ENCODE peak calls at places on chromosomes 1 and 21, in four cellular contexts. F, G, T and M are unnamed samples.

GRCh38 chr1:3037281-3038040 is 16.2 kb downstream of the ACTRT2 start:
- DNase-seq in T (no peak), G (no peak), F (no peak), M (no peak)

GRCh38 chr1:54728027-54728426 is 12.4 kb downstream of the TTC4 start:
- DNase-seq in T (no peak), G (no peak), F (no peak), M (no peak)

GRCh38 chr1:223211323-223211985 is 68.4 kb upstream of the TLR5 start:
- DNase-seq in G (no peak), F (no peak), T (no peak), M (no peak)

GRCh38 chr1:180424848-180425457 is 77.4 kb downstream of the ACBD6 start:
- DNase-seq in G (no peak), T (peak; percentile 11), F (no peak), M (no peak)

GRCh38 chr1:159854101-159854692 is 8.3 kb downstream of the VSIG8 start:
- DNase-seq in G (no peak), F (no peak), T (no peak), M (no peak)

GRCh38 chr1:190436615-190437014 is 41.0 kb downstream of the BRINP3 start:
- DNase-seq in G (no peak), T (peak; percentile 5), F (no peak), M (no peak)

GRCh38 chr1:162765788-162766187 is 24.7 kb upstream of the HSD17B7 start:
- DNase-seq in G (no peak), F (no peak), T (no peak), M (no peak)

GRCh38 chr1:50976111-50976889 is 6.3 kb downstream of the CDKN2C start:
- DNase-seq in G (peak; percentile 61), T (no peak), F (no peak), M (no peak)

GRCh38 chr21:39630191-39630591 is 17.5 kb downstream of the B3GALT5 start:
- DNase-seq in G (no peak), F (no peak), T (no peak), M (no peak)

GRCh38 chr21:35352787-35353186 is 303.7 kb upstream of the RUNX1 start:
- DNase-seq in G (no peak), F (no peak), T (no peak), M (no peak)

GRCh38 chr1:207069059-207069458 is 16.0 kb downstream of the PFKFB2 start:
- DNase-seq in G (no peak), T (no peak), F (peak; percentile 77), M (no peak)

GRCh38 chr1:164783778-164784555 is 225.0 kb downstream of the PBX1 start:
- DNase-seq in F (no peak), T (no peak), G (no peak), M (no peak)

GRCh38 chr1:233227930-233228465 is 67.5 kb downstream of the PCNX2 start:
- DNase-seq in G (no peak), T (no peak), F (no peak), M (no peak)

GRCh38 chr1:3602375-3602774 is 8.9 kb downstream of the MEGF6 start:
- DNase-seq in G (no peak), T (no peak), F (no peak), M (no peak)

GRCh38 chr1:81954388-81955023 is 153.8 kb downstream of the ADGRL2 start:
- DNase-seq in F (no peak), G (no peak), T (no peak), M (no peak)

GRCh38 chr21:36105327-36105842 is 29.5 kb upstream of the CBR3 start:
- DNase-seq in T (no peak), G (no peak), F (no peak), M (no peak)

GRCh38 chr1:74689800-74690696 is 16.5 kb upstream of the ERICH3 start:
- DNase-seq in F (peak; percentile 6), G (peak; percentile 19), T (no peak), M (no peak)

GRCh38 chr1:211627259-211627658 is 48.2 kb downstream of the NEK2 start:
- DNase-seq in G (no peak), T (no peak), F (no peak), M (no peak)

GRCh38 chr1:176566004-176566975 is 103.3 kb downstream of the PAPPA2 start:
- DNase-seq in F (no peak), T (no peak), G (no peak), M (no peak)

GRCh38 chr1:117770981-117771531 is 158.4 kb downstream of the GDAP2 start:
- DNase-seq in F (no peak), T (no peak), G (no peak), M (no peak)

GRCh38 chr21:38376235-38376634 is 119.4 kb downstream of the KCNJ15 start:
- DNase-seq in T (no peak), G (no peak), F (no peak), M (no peak)

GRCh38 chr1:231418101-231418740 is 3.9 kb downstream of the EGLN1 start:
- DNase-seq in G (no peak), T (no peak), F (no peak), M (no peak)

GRCh38 chr1:231937013-231937754 is 310.6 kb downstream of the DISC1 start:
- DNase-seq in G (peak; percentile 8), F (no peak), T (no peak), M (no peak)

GRCh38 chr1:55225228-55225627 is 10.1 kb upstream of the USP24 start:
- DNase-seq in G (no peak), F (no peak), T (no peak), M (no peak)

GRCh38 chr1:58576727-58577675 is at the start of gene TACSTD2:
- DNase-seq in T (no peak), F (no peak), G (no peak), M (no peak)

GRCh38 chr1:40423264-40423642 is 27.0 kb upstream of the ZFP69B start:
- DNase-seq in G (no peak), F (no peak), T (no peak), M (no peak)

GRCh38 chr1:220487297-220487820 is 40.6 kb upstream of the MARK1 start:
- DNase-seq in T (no peak), F (peak; percentile 3), G (no peak), M (no peak)

GRCh38 chr1:117180571-117180970 is 30.2 kb downstream of the VTCN1 start:
- DNase-seq in F (no peak), G (no peak), T (no peak), M (no peak)

GRCh38 chr1:174324493-174324892 is 123.3 kb upstream of the GPR52 start:
- DNase-seq in F (no peak), G (no peak), T (no peak), M (no peak)

GRCh38 chr1:214281902-214282695 is 1.1 kb downstream of the SMYD2 start:
- DNase-seq in T (no peak), G (peak; percentile 45), F (peak; percentile 34), M (no peak)

GRCh38 chr1:152878042-152878441 is at the start of gene SMCP:
- DNase-seq in G (peak; percentile 14), F (no peak), T (no peak), M (no peak)

GRCh38 chr1:43147625-43148319 is 24.3 kb downstream of the EBNA1BP2 start:
- DNase-seq in T (no peak), F (no peak), G (peak; percentile 31), M (peak; percentile 37)

GRCh38 chr1:178509608-178510007 is 3.3 kb upstream of the TEX35 start:
- DNase-seq in T (no peak), F (no peak), G (no peak), M (no peak)

GRCh38 chr1:66648896-66649597 is 103.2 kb upstream of the DYNLT5 start:
- DNase-seq in G (no peak), T (peak; percentile 43), F (no peak), M (no peak)

GRCh38 chr21:40618216-40618615 is 228.7 kb downstream of the DSCAM start:
- DNase-seq in G (no peak), F (no peak), T (no peak), M (no peak)

GRCh38 chr1:31647106-31647505 is 2.4 kb upstream of the PEF1 start:
- DNase-seq in F (no peak), G (no peak), T (no peak), M (no peak)

GRCh38 chr1:29406814-29407213 is 170.5 kb downstream of the PTPRU start:
- DNase-seq in F (no peak), T (no peak), G (no peak), M (no peak)
- TF ChIP-seq SPI1 in F (no peak), T (no peak), G (no peak), M (no peak)

DNA sequence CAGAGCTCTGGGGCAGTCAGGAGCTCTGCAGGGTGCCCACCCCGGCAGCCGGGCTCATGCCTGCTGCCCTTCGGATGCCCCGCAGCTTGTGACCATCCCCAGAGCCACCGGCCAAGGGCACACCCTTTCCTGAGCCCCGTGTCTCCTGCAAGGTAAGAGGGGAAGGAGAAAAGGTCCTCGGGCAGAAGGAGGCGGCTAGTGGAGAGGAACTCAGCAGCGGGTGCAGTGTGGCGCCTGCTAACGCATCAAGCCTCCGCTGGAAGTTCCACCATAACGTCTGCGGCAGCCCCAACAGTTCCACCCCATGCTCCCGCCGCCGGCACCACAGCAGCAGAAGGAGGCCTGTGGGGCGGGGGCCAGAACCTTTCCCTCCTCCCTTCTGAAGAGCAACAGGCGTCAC is 946 bp downstream of the VWA5B1 start:
- DNase-seq in T (no peak), G (no peak), F (no peak), M (no peak)
- TF ChIP-seq SPI1 in T (no peak), G (no peak), F (no peak), M (no peak)

GRCh38 chr1:24929091-24929875 is 793 bp downstream of the RUNX3 start:
- DNase-seq in G (no peak), T (no peak), F (peak; percentile 44), M (no peak)
- TF ChIP-seq SPI1 in G (no peak), T (no peak), F (peak; percentile 3), M (no peak)

DNA sequence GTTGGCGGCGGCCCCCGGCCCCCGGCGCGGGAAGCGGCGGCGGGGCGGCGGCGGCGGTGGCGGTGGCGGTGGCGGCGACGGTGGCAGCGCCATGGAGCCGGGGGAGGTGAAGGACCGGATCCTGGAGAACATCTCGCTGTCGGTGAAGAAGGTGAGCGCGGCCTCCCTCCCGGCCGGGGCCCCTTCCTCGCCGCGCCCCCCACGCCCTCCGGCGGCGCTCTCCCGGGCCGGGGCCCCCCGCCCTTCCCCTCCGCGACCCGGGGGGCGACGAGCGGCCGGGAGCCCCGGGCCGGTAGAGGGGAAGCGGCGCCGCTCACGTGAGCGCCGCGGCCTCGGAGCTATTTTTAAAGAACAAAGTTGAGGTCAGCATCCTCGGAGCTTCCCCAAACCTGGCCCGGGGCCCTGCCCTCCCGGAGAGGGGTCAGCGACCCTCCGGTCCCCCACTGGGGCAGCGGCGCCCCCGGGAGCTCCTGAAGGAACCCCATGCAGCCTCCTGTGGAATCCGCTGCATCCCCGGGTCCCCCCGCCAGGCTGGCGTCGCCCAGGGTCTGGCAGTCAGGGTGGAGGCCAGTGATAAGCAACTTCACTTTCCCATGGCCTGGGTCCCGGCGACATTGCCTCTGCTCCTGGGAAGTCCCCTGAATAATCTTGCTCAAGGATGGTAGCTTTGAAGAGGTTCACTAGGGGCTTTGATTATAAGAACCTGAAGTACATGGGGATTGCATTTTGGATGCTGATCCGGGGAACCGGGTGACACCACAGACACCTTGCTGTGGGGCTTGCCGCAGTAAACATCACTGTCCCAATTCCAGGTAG is 556 bp downstream of the PLEKHM2 start:
- DNase-seq in G (peak; percentile 88), T (no peak), F (no peak), M (peak; percentile 49)
- TF ChIP-seq SPI1 in G (no peak), T (no peak), F (no peak), M (no peak)

DNA sequence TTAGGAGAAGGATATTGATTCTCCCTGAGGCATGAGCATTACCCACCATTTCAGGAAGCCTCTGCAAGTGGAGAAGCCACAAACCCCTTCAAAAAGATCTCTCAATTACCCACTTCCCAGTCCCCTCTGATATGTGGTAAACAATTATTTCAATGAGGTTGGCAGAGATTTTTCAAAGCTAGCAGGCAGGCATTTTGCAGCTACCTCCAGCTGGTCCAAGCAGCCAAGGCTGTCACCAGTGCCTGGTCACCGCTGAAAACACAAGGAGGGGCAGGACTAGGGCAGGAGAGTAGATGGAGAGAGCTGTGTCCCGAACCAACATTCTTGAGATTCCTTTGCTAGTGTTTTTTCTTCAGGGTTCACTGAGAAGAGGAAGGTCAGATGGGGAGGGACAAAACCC is 22.5 kb downstream of the APP start:
- DNase-seq in T (no peak), G (no peak), F (no peak), M (no peak)
- TF ChIP-seq SPI1 in T (no peak), G (no peak), F (no peak), M (no peak)